ENCODE peak calls at places on chromosomes 16 and 17, in four cellular contexts. One of them, this sample, is unnamed.

GRCh38 chr16:35574454-35575431 is 2115.3 kb downstream of the TP53TG3F start:
- DNase-seq in B cell: no peak
- DNase-seq in lower leg skin: no peak
- DNase-seq in fibroblast of villous mesenchyme: no peak
- DNase-seq in this sample: no peak

GRCh38 chr16:21208831-21209230 is 2.5 kb downstream of the ZP2 start:
- DNase-seq in lower leg skin: no peak
- DNase-seq in B cell: no peak
- DNase-seq in fibroblast of villous mesenchyme: no peak
- DNase-seq in this sample: no peak

GRCh38 chr17:9544221-9544620 is 31.4 kb downstream of the STX8 start:
- DNase-seq in lower leg skin: no peak
- DNase-seq in fibroblast of villous mesenchyme: no peak
- DNase-seq in B cell: no peak
- DNase-seq in this sample: no peak

GRCh38 chr17:37490638-37491614 is 1.2 kb downstream of the DUSP14 start:
- DNase-seq in B cell: peak; percentile 12
- DNase-seq in fibroblast of villous mesenchyme: peak; percentile 92
- DNase-seq in lower leg skin: no peak
- DNase-seq in this sample: no peak

GRCh38 chr17:17269926-17270773 is 10.9 kb downstream of the COPS3 start:
- DNase-seq in lower leg skin: no peak
- DNase-seq in fibroblast of villous mesenchyme: peak; percentile 4
- DNase-seq in B cell: no peak
- DNase-seq in this sample: no peak

GRCh38 chr17:82424001-82424862 is 5.8 kb upstream of the OGFOD3 start:
- DNase-seq in fibroblast of villous mesenchyme: peak; percentile 60
- DNase-seq in lower leg skin: no peak
- DNase-seq in B cell: peak; percentile 64
- DNase-seq in this sample: no peak

GRCh38 chr17:76479515-76480048 is 12.2 kb downstream of the AANAT start:
- DNase-seq in B cell: peak; percentile 72
- DNase-seq in lower leg skin: no peak
- DNase-seq in fibroblast of villous mesenchyme: no peak
- DNase-seq in this sample: peak; percentile 20

GRCh38 chr17:64702815-64703214 is 40.7 kb upstream of the SMURF2 start:
- DNase-seq in fibroblast of villous mesenchyme: no peak
- DNase-seq in B cell: no peak
- DNase-seq in lower leg skin: no peak
- DNase-seq in this sample: no peak

GRCh38 chr16:17951273-17951845 is 385.2 kb downstream of the NPIPA8 start:
- DNase-seq in B cell: no peak
- DNase-seq in fibroblast of villous mesenchyme: no peak
- DNase-seq in lower leg skin: peak; percentile 21
- DNase-seq in this sample: no peak

GRCh38 chr16:65024649-65025243 is 97.1 kb downstream of the CDH11 start:
- DNase-seq in B cell: no peak
- DNase-seq in fibroblast of villous mesenchyme: peak; percentile 66
- DNase-seq in lower leg skin: no peak
- DNase-seq in this sample: no peak

GRCh38 chr16:50201784-50202183 is 48.7 kb downstream of the TENT4B start:
- DNase-seq in fibroblast of villous mesenchyme: peak; percentile 46
- DNase-seq in lower leg skin: no peak
- DNase-seq in B cell: no peak
- DNase-seq in this sample: no peak

GRCh38 chr17:5758651-5759050 is 174.3 kb upstream of the NLRP1 start:
- DNase-seq in B cell: no peak
- DNase-seq in lower leg skin: peak; percentile 62
- DNase-seq in fibroblast of villous mesenchyme: no peak
- DNase-seq in this sample: peak; percentile 16

GRCh38 chr16:82996814-82997213 is 370.0 kb downstream of the CDH13 start:
- DNase-seq in lower leg skin: no peak
- DNase-seq in fibroblast of villous mesenchyme: no peak
- DNase-seq in B cell: no peak
- DNase-seq in this sample: no peak

GRCh38 chr16:64206877-64207276 is 915.0 kb downstream of the CDH11 start:
- DNase-seq in fibroblast of villous mesenchyme: no peak
- DNase-seq in B cell: no peak
- DNase-seq in lower leg skin: no peak
- DNase-seq in this sample: no peak

GRCh38 chr17:4479982-4480751 is 18.5 kb upstream of the SPNS2 start:
- DNase-seq in fibroblast of villous mesenchyme: no peak
- DNase-seq in B cell: no peak
- DNase-seq in lower leg skin: no peak
- DNase-seq in this sample: no peak

GRCh38 chr16:59773330-59773729 is 1039.2 kb upstream of the GOT2 start:
- DNase-seq in B cell: no peak
- DNase-seq in fibroblast of villous mesenchyme: no peak
- DNase-seq in lower leg skin: no peak
- DNase-seq in this sample: no peak

GRCh38 chr16:86503830-86504229 is 6.5 kb upstream of the FOXF1 start:
- DNase-seq in lower leg skin: no peak
- DNase-seq in B cell: no peak
- DNase-seq in fibroblast of villous mesenchyme: no peak
- DNase-seq in this sample: no peak

GRCh38 chr17:19768046-19768782 is 20.1 kb upstream of the ALDH3A1 start:
- DNase-seq in B cell: no peak
- DNase-seq in lower leg skin: no peak
- DNase-seq in fibroblast of villous mesenchyme: no peak
- DNase-seq in this sample: no peak

GRCh38 chr16:49537924-49538455 is 164.4 kb downstream of the C16orf78 start:
- DNase-seq in fibroblast of villous mesenchyme: no peak
- DNase-seq in lower leg skin: no peak
- DNase-seq in B cell: no peak
- DNase-seq in this sample: no peak

GRCh38 chr17:45282683-45283644 is 21.1 kb upstream of the SPATA32 start:
- DNase-seq in lower leg skin: no peak
- DNase-seq in B cell: no peak
- DNase-seq in fibroblast of villous mesenchyme: peak; percentile 86
- DNase-seq in this sample: no peak

GRCh38 chr17:21033350-21033749 is 9.5 kb downstream of the USP22 start:
- DNase-seq in fibroblast of villous mesenchyme: peak; percentile 41
- DNase-seq in lower leg skin: no peak
- DNase-seq in B cell: no peak
- DNase-seq in this sample: no peak

DNA sequence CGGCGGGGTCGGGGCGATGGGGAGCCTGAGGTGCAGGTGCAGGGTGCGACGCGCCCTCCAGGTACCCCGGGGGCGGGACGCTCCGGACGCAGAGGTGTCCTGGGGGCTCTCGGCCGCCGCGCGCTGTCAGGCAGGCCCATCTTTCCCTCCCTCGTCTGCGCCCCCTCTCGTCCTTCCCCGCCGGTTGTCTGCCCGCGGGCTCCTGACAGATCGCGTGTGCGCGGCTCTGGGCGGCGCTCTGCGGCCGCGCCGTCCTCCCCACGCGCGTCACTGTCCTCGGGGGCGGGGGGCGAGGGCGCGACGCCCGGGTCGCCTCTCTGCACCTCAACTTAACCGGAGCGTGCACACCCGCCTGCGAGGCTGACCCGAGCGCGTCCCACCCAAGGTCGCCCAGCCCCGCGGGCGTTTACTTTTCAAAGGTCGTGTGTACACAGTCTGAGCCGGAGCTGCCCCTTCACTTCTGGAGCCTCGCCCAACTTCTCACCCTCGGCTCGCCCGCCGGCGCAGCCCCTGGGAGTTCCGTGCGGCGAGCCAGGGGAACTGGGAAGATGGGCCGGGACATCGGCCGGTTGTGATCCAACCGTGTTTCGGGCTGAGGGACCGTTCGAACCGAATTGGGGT is 512 bp downstream of the AKAP1 start:
- DNase-seq in lower leg skin: peak; percentile 92
- DNase-seq in B cell: peak; percentile 77
- DNase-seq in fibroblast of villous mesenchyme: peak; percentile 31
- DNase-seq in this sample: peak; percentile 77
- TF ChIP-seq CTCF in lower leg skin: no peak
- TF ChIP-seq CTCF in B cell: no peak
- TF ChIP-seq CTCF in fibroblast of villous mesenchyme: peak; percentile 11
- TF ChIP-seq CTCF in this sample: peak; percentile 33

DNA sequence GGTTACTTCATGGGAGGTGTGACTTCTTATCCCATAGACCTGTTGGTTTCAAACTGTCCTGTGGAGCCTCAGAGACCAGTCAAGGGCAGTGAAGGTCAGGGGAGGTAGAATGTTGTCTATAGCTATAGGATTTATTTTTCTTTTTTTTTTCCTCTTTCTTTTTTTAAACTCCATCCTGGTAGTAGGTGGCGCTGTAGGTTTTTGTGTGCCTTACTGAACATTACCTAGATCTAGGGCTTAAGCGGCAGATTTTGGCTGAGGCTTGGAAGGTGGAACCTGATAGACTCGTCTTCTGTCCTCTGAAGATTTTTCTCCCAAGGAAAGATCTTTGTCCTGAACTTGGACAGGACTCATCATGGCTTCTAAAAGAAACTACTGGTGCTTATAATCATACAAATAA is 8.2 kb upstream of the LASP1NB start:
- DNase-seq in lower leg skin: no peak
- DNase-seq in B cell: no peak
- DNase-seq in fibroblast of villous mesenchyme: no peak
- DNase-seq in this sample: no peak
- TF ChIP-seq CTCF in lower leg skin: no peak
- TF ChIP-seq CTCF in B cell: no peak
- TF ChIP-seq CTCF in fibroblast of villous mesenchyme: no peak
- TF ChIP-seq CTCF in this sample: peak; percentile 4

GRCh38 chr16:56789360-56789759 is 59.4 kb downstream of the NUP93 start:
- DNase-seq in B cell: no peak
- DNase-seq in lower leg skin: no peak
- DNase-seq in fibroblast of villous mesenchyme: peak; percentile 60
- DNase-seq in this sample: no peak
- TF ChIP-seq CTCF in B cell: no peak
- TF ChIP-seq CTCF in lower leg skin: no peak
- TF ChIP-seq CTCF in fibroblast of villous mesenchyme: peak; percentile 59
- TF ChIP-seq CTCF in this sample: peak; percentile 30

GRCh38 chr17:41212524-41213169 is 13.8 kb upstream of the KRTAP9-2 start:
- DNase-seq in lower leg skin: no peak
- DNase-seq in fibroblast of villous mesenchyme: no peak
- DNase-seq in B cell: no peak
- DNase-seq in this sample: no peak
- TF ChIP-seq CTCF in lower leg skin: no peak
- TF ChIP-seq CTCF in fibroblast of villous mesenchyme: no peak
- TF ChIP-seq CTCF in B cell: no peak
- TF ChIP-seq CTCF in this sample: no peak

GRCh38 chr17:34110315-34110714 is 144.8 kb upstream of the CCL2 start:
- DNase-seq in B cell: no peak
- DNase-seq in lower leg skin: peak; percentile 70
- DNase-seq in fibroblast of villous mesenchyme: no peak
- DNase-seq in this sample: no peak
- TF ChIP-seq CTCF in B cell: no peak
- TF ChIP-seq CTCF in lower leg skin: no peak
- TF ChIP-seq CTCF in fibroblast of villous mesenchyme: no peak
- TF ChIP-seq CTCF in this sample: no peak

GRCh38 chr17:42554250-42555121 is 1.8 kb downstream of the HSD17B1 start:
- DNase-seq in fibroblast of villous mesenchyme: peak; percentile 89
- DNase-seq in lower leg skin: peak; percentile 97
- DNase-seq in B cell: peak; percentile 93
- DNase-seq in this sample: peak; percentile 91

GRCh38 chr17:42548993-42549755 is 3.5 kb upstream of the HSD17B1 start:
- DNase-seq in B cell: no peak
- DNase-seq in fibroblast of villous mesenchyme: no peak
- DNase-seq in lower leg skin: no peak
- DNase-seq in this sample: no peak

GRCh38 chr17:42553161-42553818 is 567 bp downstream of the HSD17B1 start:
- DNase-seq in B cell: peak; percentile 32
- DNase-seq in fibroblast of villous mesenchyme: peak; percentile 71
- DNase-seq in lower leg skin: no peak
- DNase-seq in this sample: no peak

GRCh38 chr17:42555122-42555622 is 2.4 kb downstream of the HSD17B1 start:
- DNase-seq in B cell: no peak
- DNase-seq in lower leg skin: no peak
- DNase-seq in fibroblast of villous mesenchyme: no peak
- DNase-seq in this sample: no peak

DNA sequence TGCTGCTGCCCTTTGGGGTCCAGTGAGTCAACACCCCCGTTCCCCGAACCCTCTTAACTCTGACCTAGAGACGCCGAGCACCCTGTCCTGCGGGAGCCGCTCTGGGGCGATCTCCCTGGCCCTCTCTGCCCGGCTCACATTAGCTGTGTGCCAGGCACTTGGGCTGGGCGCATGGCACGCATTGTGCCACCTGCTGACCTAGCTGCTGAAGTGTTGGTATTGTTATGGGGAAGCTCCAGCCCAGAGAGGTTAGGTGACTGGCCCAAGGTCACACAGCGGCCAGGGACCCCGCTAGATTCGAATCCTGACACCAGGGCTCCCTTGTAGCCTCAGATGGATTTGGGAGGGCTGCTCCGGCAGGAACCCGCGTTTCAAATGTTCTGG is 1.1 kb downstream of the HSD17B1 start:
- DNase-seq in fibroblast of villous mesenchyme: no peak
- DNase-seq in lower leg skin: no peak
- DNase-seq in B cell: peak; percentile 51
- DNase-seq in this sample: no peak
- TF ChIP-seq CTCF in fibroblast of villous mesenchyme: no peak
- TF ChIP-seq CTCF in lower leg skin: no peak
- TF ChIP-seq CTCF in B cell: no peak
- TF ChIP-seq CTCF in this sample: no peak

GRCh38 chr17:8186787-8187516 is 3.0 kb downstream of the BORCS6 start:
- DNase-seq in fibroblast of villous mesenchyme: peak; percentile 96
- DNase-seq in lower leg skin: peak; percentile 98
- DNase-seq in B cell: peak; percentile 88
- DNase-seq in this sample: peak; percentile 91
- TF ChIP-seq CTCF in fibroblast of villous mesenchyme: peak; percentile 39
- TF ChIP-seq CTCF in lower leg skin: no peak
- TF ChIP-seq CTCF in B cell: peak; percentile 39
- TF ChIP-seq CTCF in this sample: peak; percentile 45

GRCh38 chr17:48504953-48505352 is 25.9 kb downstream of the HOXB1 start:
- DNase-seq in B cell: no peak
- DNase-seq in fibroblast of villous mesenchyme: no peak
- DNase-seq in lower leg skin: no peak
- DNase-seq in this sample: no peak

GRCh38 chr17:48502901-48503300 is 27.9 kb downstream of the HOXB1 start:
- DNase-seq in B cell: no peak
- DNase-seq in lower leg skin: no peak
- DNase-seq in fibroblast of villous mesenchyme: peak; percentile 83
- DNase-seq in this sample: no peak

GRCh38 chr17:48503747-48504146 is 27.1 kb downstream of the HOXB1 start:
- DNase-seq in B cell: no peak
- DNase-seq in lower leg skin: no peak
- DNase-seq in fibroblast of villous mesenchyme: peak; percentile 84
- DNase-seq in this sample: no peak

GRCh38 chr17:48505788-48506187 is 25.0 kb downstream of the HOXB1 start:
- DNase-seq in B cell: no peak
- DNase-seq in fibroblast of villous mesenchyme: peak; percentile 84
- DNase-seq in lower leg skin: no peak
- DNase-seq in this sample: peak; percentile 48

DNA sequence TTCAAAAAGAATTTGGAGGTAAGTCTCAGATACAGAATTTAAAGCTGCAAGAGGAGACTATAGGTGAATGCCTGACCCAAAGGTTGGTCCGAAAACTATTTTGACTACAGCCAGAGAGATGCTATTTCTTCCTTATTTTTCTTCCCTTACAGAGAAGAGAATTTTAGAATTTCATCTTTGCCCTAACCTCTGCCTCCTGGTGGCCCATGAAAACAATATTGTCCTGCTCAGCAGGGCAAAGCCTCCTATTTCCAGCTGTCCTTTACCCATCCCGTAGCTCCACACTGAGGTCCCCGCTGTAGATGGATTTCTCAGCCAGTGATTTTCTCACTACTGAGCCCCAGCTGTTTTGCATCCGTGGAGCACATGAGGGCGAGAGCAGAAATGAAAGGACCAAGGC is 24.6 kb downstream of the HOXB1 start:
- DNase-seq in B cell: no peak
- DNase-seq in fibroblast of villous mesenchyme: no peak
- DNase-seq in lower leg skin: no peak
- DNase-seq in this sample: no peak
- TF ChIP-seq CTCF in B cell: no peak
- TF ChIP-seq CTCF in fibroblast of villous mesenchyme: no peak
- TF ChIP-seq CTCF in lower leg skin: no peak
- TF ChIP-seq CTCF in this sample: no peak

This sample was measured in GM06990.